ENCODE peak calls at places on chromosomes 13 and 19, in six cellular contexts. Q is HCT116, W is A549, X is HepG2, R is NB4, F is H54. C is an unnamed sample.

GRCh38 chr13:66659291-66660012 is 570.7 kb downstream of the PCDH9 start:
- DNase-seq in Q (no peak), W (peak), X (no peak), R (no peak), F (no peak), C (no peak)

GRCh38 chr19:6032827-6033226 is 54.9 kb upstream of the RANBP3 start:
- DNase-seq in Q (no peak), W (no peak), X (no peak), R (no peak), F (no peak), C (no peak)

GRCh38 chr19:11530432-11530831 is 1.5 kb upstream of the ECSIT start:
- DNase-seq in Q (peak), W (peak), X (peak), R (peak), F (peak), C (peak)

GRCh38 chr19:4206818-4207484 is 22.4 kb upstream of the EBI3 start:
- DNase-seq in Q (peak), W (peak), X (no peak), R (peak), F (peak), C (peak)

GRCh38 chr13:38398810-38399493 is 49.3 kb downstream of the UFM1 start:
- DNase-seq in Q (no peak), W (no peak), X (no peak), R (peak), F (no peak), C (no peak)

GRCh38 chr13:111241862-111242261 is 78.6 kb upstream of the TEX29 start:
- DNase-seq in Q (no peak), W (no peak), X (no peak), R (no peak), F (no peak), C (no peak)

GRCh38 chr13:23673354-23673753 is 103.1 kb downstream of the TNFRSF19 start:
- DNase-seq in Q (no peak), W (no peak), X (no peak), R (no peak), F (no peak), C (no peak)

GRCh38 chr19:53868091-53868891 is 608 bp downstream of the MYADM start:
- DNase-seq in Q (no peak), W (peak), X (peak), R (peak), F (peak), C (no peak)

GRCh38 chr13:83184819-83185218 is 697.5 kb downstream of the SLITRK1 start:
- DNase-seq in Q (no peak), W (no peak), X (no peak), R (no peak), F (no peak), C (no peak)

GRCh38 chr19:21020298-21021227 is at the start of gene ZNF430:
- DNase-seq in Q (peak), W (peak), X (peak), R (peak), F (peak), C (peak)

GRCh38 chr13:73708393-73708985 is 425.7 kb downstream of the KLF12 start:
- DNase-seq in Q (peak), W (peak), X (peak), R (peak), F (no peak), C (peak)

GRCh38 chr13:113669871-113670341 is 2.9 kb downstream of the GRK1 start:
- DNase-seq in Q (no peak), W (no peak), X (no peak), R (no peak), F (no peak), C (no peak)

GRCh38 chr19:48963371-48964204 is 1.5 kb upstream of the FTL start:
- DNase-seq in Q (no peak), W (peak), X (peak), R (peak), F (peak), C (peak)
- TF ChIP-seq POLR2A in Q (no peak), W (peak), X (peak), R (peak), F (no peak), C (peak)

DNA sequence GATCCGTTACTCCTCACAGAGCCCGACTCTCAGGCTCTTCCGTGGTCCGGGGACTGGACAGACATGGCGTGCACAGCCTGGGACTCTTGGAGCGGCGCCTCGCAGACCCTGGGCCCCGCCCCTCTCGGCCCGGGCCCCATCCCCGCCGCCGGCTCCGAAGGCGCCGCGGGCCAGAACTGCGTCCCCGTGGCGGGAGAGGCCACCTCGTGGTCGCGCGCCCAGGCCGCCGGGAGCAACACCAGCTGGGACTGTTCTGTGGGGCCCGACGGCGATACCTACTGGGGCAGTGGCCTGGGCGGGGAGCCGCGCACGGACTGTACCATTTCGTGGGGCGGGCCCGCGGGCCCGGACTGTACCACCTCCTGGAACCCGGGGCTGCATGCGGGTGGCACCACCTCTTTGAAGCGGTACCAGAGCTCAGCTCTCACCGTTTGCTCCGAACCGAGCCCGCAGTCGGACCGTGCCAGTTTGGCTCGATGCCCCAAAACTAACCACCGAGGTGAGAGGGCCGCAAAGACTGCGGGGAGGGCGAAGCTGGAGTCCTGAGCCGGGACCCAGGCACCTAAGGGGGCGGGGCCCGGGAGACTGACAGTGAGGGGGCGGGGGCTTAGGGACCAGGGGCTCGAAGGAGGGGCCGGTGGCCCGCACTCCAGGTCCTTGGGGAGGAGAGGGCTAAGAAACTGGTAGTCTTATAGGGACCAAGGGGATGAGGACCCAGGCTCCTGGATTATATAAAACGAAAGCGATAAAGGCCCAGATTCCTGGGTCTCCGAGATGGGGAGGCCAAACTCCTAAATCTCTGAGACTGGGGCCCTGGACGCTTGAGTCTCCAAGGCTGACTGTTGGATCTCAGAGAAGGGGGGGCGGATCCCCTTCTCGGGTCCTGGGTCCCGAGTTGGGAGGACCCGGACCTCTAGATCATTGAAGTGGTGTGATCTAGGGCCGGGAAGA is 2.0 kb downstream of the ETV2 start:
- DNase-seq in Q (peak), W (peak), X (peak), R (peak), F (peak), C (peak)
- TF ChIP-seq POLR2A in Q (peak), W (peak), X (peak), R (peak), F (peak), C (peak)

GRCh38 chr19:50921391-50922315 is 10.5 kb upstream of the KLK4 start:
- DNase-seq in Q (no peak), W (peak), X (no peak), R (no peak), F (no peak), C (no peak)

GRCh38 chr19:50924576-50924975 is 13.4 kb upstream of the KLK4 start:
- DNase-seq in Q (no peak), W (no peak), X (no peak), R (no peak), F (no peak), C (no peak)

GRCh38 chr19:50925734-50926133 is 14.5 kb upstream of the KLK4 start:
- DNase-seq in Q (no peak), W (peak), X (no peak), R (no peak), F (no peak), C (no peak)

GRCh38 chr19:50926144-50926543 is 14.9 kb upstream of the KLK4 start:
- DNase-seq in Q (no peak), W (no peak), X (no peak), R (no peak), F (no peak), C (no peak)

GRCh38 chr19:50922316-50922853 is 11.2 kb upstream of the KLK4 start:
- DNase-seq in Q (peak), W (peak), X (peak), R (peak), F (peak), C (peak)
- TF ChIP-seq POLR2A in Q (no peak), W (no peak), X (no peak), R (no peak), F (no peak), C (no peak)

GRCh38 chr19:43504426-43505185 is at the start of gene PHLDB3:
- DNase-seq in Q (no peak), W (no peak), X (peak), R (no peak), F (peak), C (peak)

GRCh38 chr19:43502419-43502976 is 2.0 kb downstream of the PHLDB3 start:
- DNase-seq in Q (no peak), W (no peak), X (no peak), R (no peak), F (no peak), C (no peak)

GRCh38 chr19:43505186-43505456 is 575 bp upstream of the PHLDB3 start:
- DNase-seq in Q (no peak), W (no peak), X (no peak), R (no peak), F (no peak), C (no peak)

GRCh38 chr19:43501661-43502418 is 2.7 kb downstream of the PHLDB3 start:
- DNase-seq in Q (no peak), W (no peak), X (no peak), R (no peak), F (no peak), C (no peak)

GRCh38 chr19:43503501-43504425 is 783 bp downstream of the PHLDB3 start:
- DNase-seq in Q (peak), W (peak), X (peak), R (peak), F (peak), C (peak)
- TF ChIP-seq POLR2A in Q (peak), W (no peak), X (peak), R (no peak), F (peak), C (peak)

GRCh38 chr19:38114651-38115050 is 109.4 kb downstream of the DPF1 start:
- DNase-seq in Q (no peak), W (no peak), X (no peak), R (no peak), F (no peak), C (no peak)

GRCh38 chr19:38115264-38115802 is 108.7 kb downstream of the DPF1 start:
- DNase-seq in Q (no peak), W (no peak), X (no peak), R (peak), F (no peak), C (no peak)

GRCh38 chr19:38107129-38107528 is 116.9 kb downstream of the DPF1 start:
- DNase-seq in Q (no peak), W (no peak), X (no peak), R (no peak), F (no peak), C (no peak)

DNA sequence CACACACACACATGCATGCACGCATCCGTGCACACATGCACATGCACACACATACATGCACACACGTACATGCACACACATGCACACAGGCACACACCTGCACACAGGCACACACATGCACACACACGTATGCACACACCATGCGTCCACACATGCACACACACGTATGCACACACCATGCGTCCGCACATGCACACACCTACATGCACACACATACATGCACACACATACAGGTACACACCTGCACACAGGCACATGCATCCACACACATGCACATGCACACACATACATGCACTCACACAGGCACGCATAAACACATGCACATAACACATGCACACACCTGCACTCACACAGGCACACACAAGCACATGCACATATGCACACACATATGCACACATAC is 112.1 kb downstream of the DPF1 start:
- DNase-seq in Q (no peak), W (no peak), X (no peak), R (no peak), F (no peak), C (no peak)
- TF ChIP-seq POLR2A in Q (no peak), W (no peak), X (no peak), R (no peak), F (no peak), C (no peak)

DNA sequence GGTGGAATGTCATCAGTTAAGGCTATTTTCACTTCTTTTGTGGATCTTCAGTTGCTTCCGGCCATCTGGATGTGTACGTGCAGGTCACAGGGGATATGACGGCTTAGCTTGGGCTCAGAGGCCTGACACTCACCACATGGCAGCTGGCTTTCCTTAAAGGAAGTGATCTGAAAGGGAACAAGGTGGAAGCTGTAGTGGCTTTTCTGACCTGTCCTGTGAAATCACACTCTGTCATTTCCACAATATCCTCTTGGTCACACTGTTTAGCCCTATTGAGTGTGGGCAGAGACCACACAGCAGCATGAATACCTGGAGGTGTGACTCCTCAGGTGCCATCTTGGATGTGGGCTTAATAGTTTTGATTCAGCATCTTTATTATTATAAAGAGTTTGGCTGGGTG is 4.5 kb upstream of the BAX start:
- DNase-seq in Q (no peak), W (no peak), X (no peak), R (no peak), F (no peak), C (no peak)
- TF ChIP-seq POLR2A in Q (no peak), W (no peak), X (no peak), R (no peak), F (no peak), C (no peak)